ENCODE peak calls at places on chromosome 12, in five cellular contexts. X, T, C, W and A are unnamed samples.

GRCh38 chr12:3920378-3921141 is 47.4 kb upstream of the PARP11 start:
- DNase-seq in X (no peak), T (no peak), C (no peak), W (no peak), A (no peak)

GRCh38 chr12:42468341-42468821 is 121.2 kb downstream of the PRICKLE1 start:
- DNase-seq in X (no peak), T (no peak), C (no peak), W (no peak), A (no peak)

GRCh38 chr12:27780612-27781408 is 774 bp upstream of the MANSC4 start:
- DNase-seq in X (peak), T (no peak), C (peak), W (peak), A (peak)

GRCh38 chr12:1661553-1662335 is 29.1 kb upstream of the ADIPOR2 start:
- DNase-seq in X (peak), T (peak), C (peak), W (peak), A (peak)

GRCh38 chr12:47721431-47721973 is 3.8 kb downstream of the ENDOU start:
- DNase-seq in X (no peak), T (no peak), C (no peak), W (no peak), A (no peak)

GRCh38 chr12:52268212-52268611 is 6.2 kb upstream of the KRT86 start:
- DNase-seq in X (peak), T (no peak), C (no peak), W (peak), A (peak)

GRCh38 chr12:46562625-46563228 is 190.2 kb upstream of the SLC38A2 start:
- DNase-seq in X (peak), T (no peak), C (no peak), W (peak), A (peak)

GRCh38 chr12:122161682-122162081 is 12.3 kb downstream of the IL31 start:
- DNase-seq in X (no peak), T (no peak), C (no peak), W (no peak), A (no peak)

GRCh38 chr12:131452444-131452860 is 258.4 kb upstream of the SFSWAP start:
- DNase-seq in X (no peak), T (no peak), C (no peak), W (no peak), A (no peak)

GRCh38 chr12:28253175-28253641 is 63.0 kb downstream of the CCDC91 start:
- DNase-seq in X (no peak), T (no peak), C (no peak), W (no peak), A (peak)

GRCh38 chr12:2775431-2775830 is 19.3 kb upstream of the FKBP4 start:
- DNase-seq in X (no peak), T (no peak), C (no peak), W (no peak), A (no peak)

GRCh38 chr12:122130150-122130549 is 43.9 kb downstream of the IL31 start:
- DNase-seq in X (no peak), T (no peak), C (no peak), W (no peak), A (no peak)

GRCh38 chr12:41683023-41683422 is 461.7 kb downstream of the GXYLT1 start:
- DNase-seq in X (no peak), T (no peak), C (no peak), W (no peak), A (no peak)

GRCh38 chr12:76562158-76562557 is 2.6 kb upstream of the OSBPL8 start:
- DNase-seq in X (no peak), T (no peak), C (no peak), W (no peak), A (peak)

GRCh38 chr12:3139760-3140159 is 62.6 kb downstream of the TSPAN9 start:
- DNase-seq in X (no peak), T (no peak), C (no peak), W (no peak), A (no peak)

GRCh38 chr12:6452245-6452731 is 446 bp downstream of the TAPBPL start:
- DNase-seq in X (peak), T (no peak), C (no peak), W (no peak), A (no peak)

GRCh38 chr12:105464426-105464825 is 133.9 kb downstream of the C12orf75 start:
- DNase-seq in X (no peak), T (no peak), C (no peak), W (no peak), A (no peak)

GRCh38 chr12:94714378-94714777 is 64.0 kb upstream of the TMCC3 start:
- DNase-seq in X (no peak), T (no peak), C (no peak), W (no peak), A (no peak)

GRCh38 chr12:105057174-105057573 is 27.1 kb downstream of the ALDH1L2 start:
- DNase-seq in X (no peak), T (no peak), C (no peak), W (no peak), A (no peak)

GRCh38 chr12:86601550-86602308 is 345.5 kb upstream of the MGAT4C start:
- DNase-seq in X (no peak), T (no peak), C (no peak), W (no peak), A (no peak)

GRCh38 chr12:122888232-122888752 is 7.6 kb downstream of the VPS37B start:
- DNase-seq in X (no peak), T (no peak), C (peak), W (peak), A (peak)

GRCh38 chr12:115988629-115989563 is 288.6 kb downstream of the MED13L start:
- DNase-seq in X (no peak), T (no peak), C (no peak), W (no peak), A (no peak)

GRCh38 chr12:12985817-12986408 is 14.2 kb downstream of the HEBP1 start:
- DNase-seq in X (peak), T (no peak), C (no peak), W (peak), A (no peak)

GRCh38 chr12:92403210-92404175 is 257.8 kb upstream of the BTG1 start:
- DNase-seq in X (no peak), T (no peak), C (no peak), W (no peak), A (no peak)

GRCh38 chr12:128075332-128075731 is 191.6 kb upstream of the TMEM132C start:
- DNase-seq in X (no peak), T (no peak), C (no peak), W (no peak), A (no peak)

GRCh38 chr12:123056053-123056452 is 75.6 kb downstream of the ARL6IP4 start:
- DNase-seq in X (no peak), T (no peak), C (no peak), W (peak), A (no peak)

GRCh38 chr12:100995771-100996170 is 201.2 kb downstream of the ANO4 start:
- DNase-seq in X (no peak), T (no peak), C (no peak), W (no peak), A (no peak)

GRCh38 chr12:95446511-95446910 is 27.4 kb upstream of the METAP2 start:
- DNase-seq in X (peak), T (peak), C (no peak), W (peak), A (no peak)

GRCh38 chr12:1281683-1282366 is 290.8 kb downstream of the ERC1 start:
- DNase-seq in X (peak), T (no peak), C (no peak), W (peak), A (peak)

GRCh38 chr12:125160556-125160955 is 95.3 kb downstream of the AACS start:
- DNase-seq in X (no peak), T (no peak), C (no peak), W (no peak), A (no peak)

GRCh38 chr12:42143401-42144173 is 1.1 kb downstream of the GXYLT1 start:
- DNase-seq in X (peak), T (no peak), C (no peak), W (no peak), A (peak)

GRCh38 chr12:93441111-93441616 is 583 bp downstream of the UBE2N start:
- DNase-seq in X (peak), T (no peak), C (no peak), W (peak), A (no peak)

GRCh38 chr12:89456565-89456964 is 68.0 kb downstream of the GALNT4 start:
- DNase-seq in X (no peak), T (no peak), C (no peak), W (no peak), A (no peak)

GRCh38 chr12:52280319-52280795 is 5.9 kb downstream of the KRT86 start:
- DNase-seq in X (peak), T (no peak), C (no peak), W (peak), A (peak)

GRCh38 chr12:111819191-111820158 is 22.6 kb upstream of the MAPKAPK5 start:
- DNase-seq in X (no peak), T (no peak), C (peak), W (no peak), A (no peak)

GRCh38 chr12:95859344-95859816 is 628 bp downstream of the SNRPF start:
- DNase-seq in X (peak), T (no peak), C (no peak), W (peak), A (no peak)

GRCh38 chr12:52524898-52525591 is 4.9 kb upstream of the KRT5 start:
- DNase-seq in X (no peak), T (no peak), C (no peak), W (no peak), A (no peak)

GRCh38 chr12:74535536-74535935 is 2.1 kb upstream of the ATXN7L3B start:
- DNase-seq in X (no peak), T (no peak), C (no peak), W (no peak), A (no peak)